ENCODE peak calls at places on chromosome 3, in seven cellular contexts. T is dermis blood vessel endothelial cell, G is A673, N is AG04450, J is SK-N-DZ, P is NCI-H774, L is neural progenitor cell. E is an unnamed sample.

GRCh38 chr3:146067048-146067447 is 93.9 kb downstream of the PLOD2 start:
- DNase-seq in T (no peak), G (no peak), N (peak), J (no peak), P (no peak), L (no peak), E (no peak)

GRCh38 chr3:196706313-196706712 is 5.7 kb downstream of the CEP19 start:
- DNase-seq in T (no peak), G (no peak), N (no peak), J (no peak), P (no peak), L (no peak), E (no peak)

GRCh38 chr3:159026510-159026909 is 224.7 kb downstream of the MFSD1 start:
- DNase-seq in T (no peak), G (no peak), N (no peak), J (no peak), P (no peak), L (no peak), E (no peak)

GRCh38 chr3:134607054-134608022 is 43.5 kb downstream of the KY start:
- DNase-seq in T (no peak), G (no peak), N (no peak), J (no peak), P (no peak), L (no peak), E (no peak)

GRCh38 chr3:148911597-148911996 is 46.5 kb downstream of the CPA3 start:
- DNase-seq in T (no peak), G (no peak), N (no peak), J (no peak), P (no peak), L (no peak), E (no peak)

GRCh38 chr3:122183893-122184590 is 574 bp downstream of the CASR start:
- DNase-seq in T (no peak), G (no peak), N (no peak), J (no peak), P (no peak), L (peak), E (no peak)

GRCh38 chr3:131972550-131972949 is 62.3 kb downstream of the CPNE4 start:
- DNase-seq in T (no peak), G (no peak), N (no peak), J (peak), P (no peak), L (no peak), E (no peak)

GRCh38 chr3:169964176-169964575 is 2.4 kb upstream of the SEC62 start:
- DNase-seq in T (no peak), G (no peak), N (no peak), J (no peak), P (no peak), L (no peak), E (no peak)

GRCh38 chr3:156434921-156435320 is 120.0 kb downstream of the SSR3 start:
- DNase-seq in T (no peak), G (no peak), N (no peak), J (no peak), P (no peak), L (no peak), E (no peak)

E was measured in NCI-H82.